ENCODE peak calls at places on chromosomes 1 and 21, in five cellular contexts. L, D, X, E and K are unnamed samples.

GRCh38 chr1:86195281-86195680 is 38.7 kb upstream of the COL24A1 start:
- DNase-seq in D (no peak), X (no peak), E (no peak), L (no peak), K (no peak)

GRCh38 chr1:159786465-159786864 is 5.7 kb downstream of the DUSP23 start:
- DNase-seq in X (peak; percentile 16), D (no peak), L (no peak), E (no peak), K (no peak)

GRCh38 chr1:92909321-92909720 is 51.9 kb downstream of the DIPK1A start:
- DNase-seq in D (no peak), E (no peak), X (peak; percentile 64), L (no peak), K (no peak)

GRCh38 chr1:28037946-28038345 is 50.5 kb downstream of the EYA3 start:
- DNase-seq in X (no peak), L (no peak), D (no peak), E (no peak), K (no peak)

GRCh38 chr1:162033445-162033844 is 9.8 kb upstream of the OLFML2B start:
- DNase-seq in E (peak; percentile 85), L (peak; percentile 32), X (peak; percentile 18), D (no peak), K (no peak)

GRCh38 chr1:109272831-109273547 is 10.0 kb downstream of the PSRC1 start:
- DNase-seq in D (no peak), E (no peak), X (no peak), L (no peak), K (no peak)

GRCh38 chr1:109185990-109186703 is 27.6 kb upstream of the SARS1 start:
- DNase-seq in X (no peak), L (no peak), D (no peak), E (no peak), K (no peak)

GRCh38 chr1:178150610-178151009 is 56.7 kb downstream of the RASAL2 start:
- DNase-seq in L (no peak), X (no peak), D (no peak), E (no peak), K (no peak)

GRCh38 chr1:192489046-192489445 is 86.5 kb upstream of the RGS1 start:
- DNase-seq in D (no peak), E (no peak), L (no peak), X (peak; percentile 61), K (no peak)

GRCh38 chr1:108852141-108852540 is 4.8 kb downstream of the AKNAD1 start:
- DNase-seq in E (no peak), X (peak; percentile 26), D (no peak), L (no peak), K (no peak)

GRCh38 chr1:58290685-58291372 is 255.7 kb downstream of the OMA1 start:
- DNase-seq in E (no peak), X (peak; percentile 7), D (no peak), L (peak; percentile 32), K (no peak)

GRCh38 chr1:167491586-167492408 is 26.5 kb downstream of the CD247 start:
- DNase-seq in X (no peak), D (peak; percentile 48), E (peak; percentile 13), L (no peak), K (no peak)

GRCh38 chr1:150875197-150876110 is 945 bp downstream of the ARNT start:
- DNase-seq in X (peak; percentile 52), D (peak; percentile 11), L (no peak), E (no peak), K (no peak)

GRCh38 chr1:219806642-219807041 is 121.7 kb downstream of the SLC30A10 start:
- DNase-seq in L (no peak), E (no peak), X (peak; percentile 39), D (no peak), K (no peak)

GRCh38 chr1:162404550-162405160 is 7.3 kb downstream of the SH2D1B start:
- DNase-seq in X (peak; percentile 91), E (no peak), D (no peak), L (no peak), K (no peak)

GRCh38 chr1:19582318-19582717 is 61.8 kb upstream of the NBL1 start:
- DNase-seq in L (peak; percentile 40), E (no peak), X (no peak), D (peak; percentile 64), K (peak; percentile 58)

GRCh38 chr1:194889310-194889709 is 1702.9 kb upstream of the B3GALT2 start:
- DNase-seq in D (no peak), E (no peak), X (no peak), L (no peak), K (no peak)

GRCh38 chr1:16038620-16038912 is 5.0 kb upstream of the CLCNKB start:
- DNase-seq in D (no peak), L (no peak), X (no peak), E (no peak), K (no peak)

GRCh38 chr21:17048974-17049373 is 463.9 kb upstream of the CXADR start:
- DNase-seq in D (no peak), L (no peak), E (no peak), X (no peak), K (no peak)

GRCh38 chr1:203969846-203970245 is 103.1 kb upstream of the SOX13 start:
- DNase-seq in D (no peak), L (no peak), E (no peak), X (no peak), K (no peak)

GRCh38 chr21:15935530-15935929 is 205.7 kb downstream of the USP25 start:
- DNase-seq in D (no peak), X (no peak), E (no peak), L (no peak), K (no peak)

GRCh38 chr1:209434066-209434465 is 149.4 kb upstream of the CAMK1G start:
- DNase-seq in D (no peak), X (peak; percentile 26), L (no peak), E (no peak), K (no peak)

GRCh38 chr1:185695299-185695698 is 38.9 kb upstream of the HMCN1 start:
- DNase-seq in X (no peak), L (no peak), D (peak; percentile 14), E (no peak), K (no peak)

GRCh38 chr21:40839551-40839950 is 7.4 kb downstream of the DSCAM start:
- DNase-seq in E (no peak), L (no peak), X (no peak), D (no peak), K (no peak)

GRCh38 chr1:78069784-78070183 is 24.0 kb downstream of the GIPC2 start:
- DNase-seq in D (no peak), L (no peak), E (no peak), X (no peak), K (no peak)

GRCh38 chr1:246302251-246302625 is 204.8 kb downstream of the SMYD3 start:
- DNase-seq in L (no peak), D (no peak), X (no peak), E (no peak), K (no peak)

GRCh38 chr1:3356827-3357457 is 97.5 kb upstream of the ARHGEF16 start:
- DNase-seq in E (no peak), D (no peak), L (no peak), X (no peak), K (no peak)

GRCh38 chr21:31136891-31137290 is 98.6 kb upstream of the KRTAP19-8 start:
- DNase-seq in X (peak; percentile 23), L (no peak), E (no peak), D (no peak), K (no peak)

DNA sequence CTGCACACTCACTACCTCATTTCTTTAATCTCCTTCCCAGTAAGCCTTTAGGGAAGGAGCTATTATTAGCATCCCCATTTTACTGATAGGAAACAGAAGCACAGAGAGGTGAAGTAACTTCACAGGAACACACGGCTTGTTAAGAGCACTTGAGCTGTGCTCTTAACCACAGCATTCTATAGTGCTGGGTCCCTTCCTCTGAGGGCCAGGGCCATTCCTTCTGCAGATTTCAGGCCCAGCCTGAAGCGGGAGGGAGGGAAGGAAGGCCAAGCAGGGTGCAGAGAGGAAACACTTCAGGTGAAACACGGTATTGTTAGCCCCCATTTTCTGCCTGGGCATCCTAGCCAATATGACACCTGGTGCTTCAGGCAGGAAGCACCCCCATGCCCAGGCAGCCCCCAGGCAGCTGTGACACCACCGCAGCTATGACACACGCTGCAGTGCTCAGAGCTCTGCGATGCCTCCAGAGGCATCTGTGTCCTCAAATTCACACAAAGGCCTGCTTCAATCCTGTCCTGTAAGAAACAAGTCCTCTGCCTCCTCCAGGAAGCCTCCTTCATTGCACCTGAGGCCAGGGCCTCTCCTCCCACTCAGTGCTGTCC is 4.5 kb upstream of the EXTL1 start:
- DNase-seq in E (no peak), D (no peak), X (peak; percentile 14), L (no peak), K (no peak)
- H3K4me3 ChIP-seq in E (no peak overlapping the region), D (no peak overlapping the region), X (no peak overlapping the region), L (no peak overlapping the region), K (no peak overlapping the region)

GRCh38 chr1:230425252-230426061 is 675 bp downstream of the PGBD5 start:
- DNase-seq in L (no peak), D (no peak), X (no peak), E (no peak), K (no peak)

GRCh38 chr1:230427981-230428380 is 1.8 kb upstream of the PGBD5 start:
- DNase-seq in D (no peak), E (no peak), L (no peak), X (no peak), K (no peak)

GRCh38 chr1:230427477-230427876 is 1.3 kb upstream of the PGBD5 start:
- DNase-seq in X (no peak), D (no peak), L (no peak), E (no peak), K (no peak)

GRCh38 chr1:230424440-230425251 is 1.5 kb downstream of the PGBD5 start:
- DNase-seq in L (no peak), D (no peak), X (no peak), E (no peak), K (no peak)

GRCh38 chr1:230426246-230427101 is at the start of gene PGBD5:
- DNase-seq in L (peak; percentile 66), E (peak; percentile 69), D (peak; percentile 46), X (peak; percentile 37), K (no peak)
- H3K4me3 ChIP-seq in L (peak within 1 kb of the TSS; percentile 48), E (peak within 1 kb of the TSS; percentile 19), D (no peak within 1 kb of the TSS), X (peak within 1 kb of the TSS; percentile 56), K (peak within 1 kb of the TSS; percentile 38)

GRCh38 chr1:217717959-217718358 is 86.8 kb downstream of the SPATA17 start:
- DNase-seq in E (no peak), L (no peak), D (no peak), X (no peak), K (no peak)
- H3K4me3 ChIP-seq in E (no peak overlapping the region), L (no peak overlapping the region), D (no peak overlapping the region), X (no peak overlapping the region), K (no peak overlapping the region)

GRCh38 chr1:147292012-147292411 is 49.5 kb downstream of the CHD1L start:
- DNase-seq in E (no peak), D (no peak), X (peak; percentile 84), L (no peak), K (no peak)

GRCh38 chr1:147287133-147287865 is 44.8 kb downstream of the CHD1L start:
- DNase-seq in L (no peak), E (no peak), D (no peak), X (peak; percentile 17), K (no peak)

DNA sequence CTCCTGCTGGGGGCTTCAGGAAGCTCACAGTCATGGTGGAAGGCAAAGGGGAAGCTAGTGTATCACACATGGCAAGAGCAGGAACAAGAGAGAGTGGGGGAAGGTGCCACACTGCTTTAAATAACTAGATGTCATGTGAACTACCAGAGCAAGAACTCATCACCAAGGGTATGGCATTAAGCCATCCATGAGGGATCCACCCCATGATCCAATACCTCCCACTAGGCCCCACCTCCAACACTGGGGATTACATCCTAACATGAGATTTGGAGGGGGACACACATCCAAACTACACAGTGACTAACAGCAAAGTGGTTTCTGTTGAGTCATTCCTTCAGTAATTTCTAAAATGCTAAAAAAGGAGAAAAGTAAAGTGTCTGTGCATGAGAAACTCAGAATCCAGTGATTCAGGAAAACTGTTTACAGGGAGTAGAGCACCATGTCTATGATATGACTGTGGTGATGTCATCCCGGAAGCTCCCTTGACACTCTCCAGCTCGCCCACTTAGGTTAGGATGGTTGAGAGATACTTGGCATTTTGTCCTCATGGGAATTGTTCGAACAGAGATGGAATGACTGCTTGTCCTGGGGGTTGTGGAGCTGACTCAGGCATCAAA is 50.3 kb downstream of the CHD1L start:
- DNase-seq in X (peak; percentile 96), D (no peak), L (no peak), E (no peak), K (no peak)
- H3K4me3 ChIP-seq in X (no peak overlapping the region), D (no peak overlapping the region), L (no peak overlapping the region), E (no peak overlapping the region), K (no peak overlapping the region)